ENCODE peak calls at places on chromosome 11, in five cellular contexts. D is Peyer's patch, T is WERI-Rb-1, P is uterus, Q is HCT116. R is an unnamed sample. For H3K27me3 and H3K9me3, the result is how much of the 10 kb centered on the place peaks cover.

GRCh38 chr11:131916633-131917032 is 546.2 kb downstream of the NTM start:
- DNase-seq in D (no peak), T (no peak), P (no peak), Q (no peak), R (no peak)

GRCh38 chr11:1674879-1675235 is 22.1 kb upstream of the KRTAP5-6 start:
- DNase-seq in D (no peak), T (no peak), P (no peak), Q (no peak), R (no peak)

GRCh38 chr11:60914620-60915249 is 777 bp downstream of the TMEM109 start:
- DNase-seq in D (peak), T (peak), P (no peak), Q (no peak), R (no peak)

GRCh38 chr11:64135711-64136110 is 30.2 kb downstream of the MACROD1 start:
- DNase-seq in D (no peak), T (no peak), P (no peak), Q (no peak), R (no peak)

GRCh38 chr11:29272019-29272654 is 744.7 kb downstream of the KCNA4 start:
- DNase-seq in D (no peak), T (no peak), P (no peak), Q (peak), R (no peak)

GRCh38 chr11:125871391-125872137 is 15.9 kb upstream of the HYLS1 start:
- DNase-seq in D (no peak), T (peak), P (no peak), Q (peak), R (no peak)

GRCh38 chr11:123483465-123483864 is 53.4 kb downstream of the GRAMD1B start:
- DNase-seq in D (no peak), T (no peak), P (no peak), Q (no peak), R (no peak)

GRCh38 chr11:130213143-130213978 is 53.8 kb downstream of the ST14 start:
- DNase-seq in D (peak), T (peak), P (no peak), Q (peak), R (peak)

GRCh38 chr11:61477734-61478148 is 30.8 kb upstream of the LRRC10B start:
- DNase-seq in D (peak), T (peak), P (peak), Q (no peak), R (peak)

GRCh38 chr11:58334708-58335107 is 24.2 kb downstream of the OR5B17 start:
- DNase-seq in D (no peak), T (no peak), P (no peak), Q (peak), R (peak)

GRCh38 chr11:125457814-125458343 is 38.2 kb downstream of the FEZ1 start:
- DNase-seq in D (no peak), T (no peak), P (no peak), Q (no peak), R (no peak)

GRCh38 chr11:86678823-86679222 is 6.4 kb upstream of the ME3 start:
- DNase-seq in D (no peak), T (no peak), P (no peak), Q (no peak), R (no peak)

GRCh38 chr11:94974178-94974577 is 669 bp downstream of the KDM4D start:
- DNase-seq in D (no peak), T (no peak), P (no peak), Q (no peak), R (no peak)

GRCh38 chr11:122478986-122479385 is 176.5 kb upstream of the UBASH3B start:
- DNase-seq in D (no peak), T (no peak), P (no peak), Q (no peak), R (no peak)

GRCh38 chr11:914747-915493 is 4.3 kb upstream of the CHID1 start:
- DNase-seq in D (no peak), T (no peak), P (no peak), Q (no peak), R (no peak)

GRCh38 chr11:64518928-64519327 is 72.1 kb upstream of the SLC22A12 start:
- DNase-seq in D (no peak), T (no peak), P (no peak), Q (no peak), R (no peak)

GRCh38 chr11:44967930-44968496 is 17.3 kb upstream of the TP53I11 start:
- DNase-seq in D (no peak), T (no peak), P (no peak), Q (no peak), R (no peak)

GRCh38 chr11:46367244-46367915 is 14.1 kb upstream of the MDK start:
- DNase-seq in D (peak), T (peak), P (peak), Q (no peak), R (no peak)

GRCh38 chr11:8689726-8690255 is 7.2 kb downstream of the RPL27A start:
- DNase-seq in D (no peak), T (no peak), P (no peak), Q (no peak), R (no peak)

DNA sequence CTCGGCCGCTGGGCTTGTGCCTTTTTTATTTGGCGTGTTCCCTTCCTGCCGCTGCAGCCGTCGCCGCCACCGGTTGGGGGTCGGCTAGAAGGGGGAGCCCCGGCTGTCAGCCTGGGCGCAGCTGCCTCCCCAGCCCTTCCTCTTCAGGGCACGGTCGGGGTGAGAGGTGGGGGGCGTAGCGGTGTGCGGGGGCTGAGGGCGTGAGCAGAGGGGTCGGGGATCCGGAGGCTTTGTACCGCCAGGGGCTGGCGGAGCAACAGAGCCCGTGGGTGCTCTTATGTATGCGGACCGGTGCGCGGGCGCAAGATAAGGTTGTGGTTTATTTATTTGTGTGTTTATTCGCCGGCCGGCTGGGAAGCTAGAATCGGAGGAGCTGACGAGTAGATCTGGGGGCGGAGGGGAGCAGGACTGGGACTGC is 482 bp downstream of the ZBTB16 start:
- DNase-seq in D (peak), T (no peak), P (peak), Q (no peak), R (no peak)
- H3K27me3 ChIP-seq in D (under half), T (half or more), P (under half), Q (under half), R (under half)

DNA sequence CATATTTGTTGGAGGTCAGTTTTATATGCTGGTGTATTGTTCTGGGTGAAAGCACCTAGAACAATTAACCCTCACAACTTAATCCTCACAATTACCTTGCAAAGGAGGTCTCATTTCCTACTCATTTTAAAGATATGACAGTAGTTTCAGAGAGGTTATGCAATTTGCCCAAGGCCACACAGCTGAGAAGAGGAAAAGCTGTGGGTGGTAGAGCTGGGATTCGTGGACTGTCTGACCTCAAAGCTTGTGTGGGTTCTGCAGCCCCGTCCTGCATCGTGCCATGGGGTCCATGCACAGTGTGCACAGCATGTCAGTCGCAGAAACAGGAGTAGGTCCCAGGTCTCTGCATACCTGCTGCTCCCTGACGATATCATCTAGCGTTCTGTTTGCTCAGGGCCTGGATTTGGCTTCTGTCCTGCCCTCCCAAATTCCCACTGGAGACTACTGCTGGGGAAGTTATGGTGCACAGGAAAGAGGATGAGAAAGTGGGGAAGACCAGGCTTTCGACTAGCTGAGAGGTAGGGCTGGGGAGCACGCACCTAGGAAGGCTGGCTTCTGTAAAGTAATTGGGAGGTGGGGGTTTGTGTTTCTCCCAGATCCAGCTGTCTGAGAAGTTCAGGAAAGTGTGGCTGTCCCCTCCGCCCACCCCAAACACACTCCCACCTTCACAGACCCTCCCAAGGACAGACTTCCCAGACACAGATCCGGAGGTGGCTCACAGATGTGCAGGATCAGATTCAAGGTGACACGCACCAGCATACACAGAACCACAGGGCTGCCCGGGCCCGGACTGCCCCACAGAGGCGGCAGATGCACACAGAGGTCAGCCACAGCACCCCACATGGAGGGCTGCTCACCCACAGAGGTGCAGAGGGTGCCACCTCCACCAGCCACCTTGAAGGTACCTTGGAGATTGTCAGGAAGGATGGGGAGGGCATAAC is 2.0 kb downstream of the BACE1 start:
- DNase-seq in D (no peak), T (no peak), P (no peak), Q (no peak), R (no peak)
- H3K4me3 ChIP-seq in D (no peak), T (peak), P (no peak), Q (no peak), R (no peak)

GRCh38 chr11:18791175-18792065 is at the start of gene PTPN5:
- DNase-seq in D (no peak), T (peak), P (no peak), Q (no peak), R (no peak)

GRCh38 chr11:18792827-18793226 is 1.2 kb upstream of the PTPN5 start:
- DNase-seq in D (no peak), T (no peak), P (no peak), Q (no peak), R (no peak)

GRCh38 chr11:18792066-18792591 is 531 bp upstream of the PTPN5 start:
- DNase-seq in D (no peak), T (no peak), P (no peak), Q (no peak), R (no peak)

GRCh38 chr11:18798941-18799469 is 7.4 kb upstream of the PTPN5 start:
- DNase-seq in D (no peak), T (no peak), P (no peak), Q (no peak), R (no peak)

GRCh38 chr11:18794956-18795355 is 3.4 kb upstream of the PTPN5 start:
- DNase-seq in D (no peak), T (no peak), P (no peak), Q (no peak), R (no peak)
- H3K9me3 ChIP-seq in D (under half), T (under half), P (under half), Q (under half), R (under half)

GRCh38 chr11:134142536-134142935 is 73.7 kb downstream of the JAM3 start:
- DNase-seq in D (no peak), T (no peak), P (no peak), Q (no peak), R (no peak)
- H3K27me3 ChIP-seq in D (under half), T (under half), P (under half), Q (under half), R (under half)

GRCh38 chr11:16182553-16182952 is 173.8 kb downstream of the SOX6 start:
- DNase-seq in D (no peak), T (no peak), P (no peak), Q (no peak), R (no peak)
- H3K4me3 ChIP-seq in D (no peak), T (no peak), P (no peak), Q (no peak), R (no peak)

GRCh38 chr11:69539416-69540117 is 58.1 kb downstream of the LINC01488 start:
- DNase-seq in D (peak), T (no peak), P (no peak), Q (no peak), R (no peak)

GRCh38 chr11:69537126-69537525 is 55.7 kb downstream of the LINC01488 start:
- DNase-seq in D (no peak), T (no peak), P (no peak), Q (no peak), R (peak)

GRCh38 chr11:69538840-69539239 is 57.4 kb downstream of the LINC01488 start:
- DNase-seq in D (no peak), T (no peak), P (no peak), Q (no peak), R (no peak)

GRCh38 chr11:69536406-69536805 is 54.9 kb downstream of the LINC01488 start:
- DNase-seq in D (no peak), T (no peak), P (no peak), Q (no peak), R (no peak)

DNA sequence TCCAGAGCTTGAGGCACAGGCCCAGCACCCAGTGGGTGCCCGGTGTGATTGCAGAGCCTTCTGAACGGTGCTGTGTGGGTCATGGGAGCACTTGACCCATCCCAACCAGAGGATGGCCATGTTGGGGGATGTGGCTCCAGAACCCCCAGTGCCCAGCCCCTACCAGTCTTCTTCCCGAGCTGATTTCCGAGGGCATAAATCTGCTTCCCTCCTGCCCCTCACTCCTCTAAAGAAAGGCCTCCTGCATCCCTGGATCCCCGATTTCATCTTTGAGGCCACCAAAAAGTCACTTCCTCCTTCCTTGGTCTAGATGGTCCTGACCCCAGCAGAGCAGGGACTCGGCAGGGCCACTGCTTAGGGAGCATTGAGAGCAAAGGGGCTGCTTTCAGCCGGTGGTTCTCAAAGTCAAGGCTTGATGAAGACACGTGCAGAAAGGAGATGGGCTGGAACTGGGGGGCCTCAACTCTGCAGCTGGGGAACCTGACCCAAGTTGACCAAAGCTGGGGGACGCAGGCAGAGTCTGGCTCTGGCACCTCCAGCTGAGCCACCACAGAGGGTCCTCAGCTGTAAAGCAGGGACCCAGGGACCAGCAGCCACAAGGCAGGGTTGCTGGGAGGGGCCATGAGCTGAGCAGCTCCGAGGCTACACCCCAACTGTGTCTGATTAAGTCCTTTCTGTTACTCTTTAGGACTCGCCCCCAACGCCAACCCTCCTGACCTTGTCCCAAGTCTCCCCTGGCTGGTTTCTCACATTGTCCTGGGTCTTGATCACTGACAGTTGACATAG is 56.6 kb downstream of the LINC01488 start:
- DNase-seq in D (no peak), T (no peak), P (no peak), Q (no peak), R (no peak)
- H3K9me3 ChIP-seq in D (under half), T (under half), P (under half), Q (under half), R (under half)

GRCh38 chr11:78938036-78938435 is 363.4 kb upstream of the NARS2 start:
- DNase-seq in D (no peak), T (no peak), P (no peak), Q (no peak), R (no peak)

GRCh38 chr11:78935408-78936101 is 360.9 kb upstream of the NARS2 start:
- DNase-seq in D (no peak), T (no peak), P (no peak), Q (no peak), R (no peak)

GRCh38 chr11:78943841-78944240 is 369.2 kb upstream of the NARS2 start:
- DNase-seq in D (no peak), T (no peak), P (no peak), Q (no peak), R (no peak)

GRCh38 chr11:78941226-78941851 is 366.7 kb upstream of the NARS2 start:
- DNase-seq in D (no peak), T (peak), P (no peak), Q (no peak), R (no peak)

GRCh38 chr11:78940500-78941225 is 366.0 kb upstream of the NARS2 start:
- DNase-seq in D (no peak), T (peak), P (no peak), Q (no peak), R (no peak)
- H3K27me3 ChIP-seq in D (under half), T (under half), P (under half), Q (under half), R (under half)

DNA sequence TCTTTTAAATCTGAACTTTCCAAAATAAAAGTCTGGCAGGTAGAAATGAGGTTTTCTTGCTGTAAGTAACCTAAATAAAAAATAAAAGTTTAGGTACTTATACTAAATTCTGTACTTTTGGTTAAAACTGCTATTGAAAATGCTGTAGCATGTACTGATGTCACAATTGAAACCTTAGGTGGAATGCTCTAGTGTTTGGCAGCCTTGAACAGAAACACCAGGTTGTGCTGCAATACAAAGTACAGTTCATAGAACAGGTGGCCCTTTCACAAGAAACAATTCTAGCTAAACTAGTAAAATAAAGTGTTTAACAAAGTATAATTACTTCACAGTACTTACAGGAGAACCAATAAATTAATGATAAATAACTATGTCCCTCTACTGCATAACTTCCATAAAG is 25.1 kb downstream of the NPAT start:
- DNase-seq in D (no peak), T (no peak), P (no peak), Q (no peak), R (no peak)
- H3K4me3 ChIP-seq in D (no peak), T (no peak), P (no peak), Q (no peak), R (no peak)

GRCh38 chr11:74895340-74896116 is 53.4 kb downstream of the XRRA1 start:
- DNase-seq in D (no peak), T (no peak), P (no peak), Q (no peak), R (no peak)
- H3K9me3 ChIP-seq in D (under half), T (under half), P (under half), Q (under half), R (under half)